ENCODE peak calls at places on chromosomes 11 and 22, in eight cellular contexts. W is GM23248, P is GM23338, R is MV-4-11, T is glutamatergic neuron, E is epithelial cell of esophagus, X is H9, S is NCI-H2029. L is an unnamed sample.

GRCh38 chr11:83317757-83318548 is 31.8 kb upstream of the CCDC90B start:
- DNase-seq in W (no peak), P (no peak), R (no peak), T (no peak), E (peak), X (no peak), S (no peak), L (peak)

GRCh38 chr22:44697423-44698179 is 4.4 kb upstream of the PRR5 start:
- DNase-seq in W (peak), P (peak), R (peak), T (peak), E (peak), X (peak), S (peak), L (peak)

GRCh38 chr11:31030375-31030774 is 339.2 kb downstream of the DCDC1 start:
- DNase-seq in W (no peak), P (no peak), R (no peak), T (no peak), E (no peak), X (no peak), S (no peak), L (no peak)

GRCh38 chr22:24961217-24961844 is 8.8 kb downstream of the KIAA1671 start:
- DNase-seq in W (no peak), P (no peak), R (no peak), T (no peak), E (no peak), X (no peak), S (no peak), L (no peak)

GRCh38 chr11:115709297-115709696 is 205.1 kb upstream of the CADM1 start:
- DNase-seq in W (no peak), P (no peak), R (peak), T (no peak), E (no peak), X (no peak), S (no peak), L (no peak)

GRCh38 chr11:119896387-119897045 is 167.5 kb upstream of the NECTIN1 start:
- DNase-seq in W (no peak), P (no peak), R (no peak), T (no peak), E (no peak), X (no peak), S (no peak), L (no peak)

GRCh38 chr11:46112961-46113617 is 8.2 kb downstream of the PHF21A start:
- DNase-seq in W (peak), P (peak), R (peak), T (no peak), E (peak), X (no peak), S (peak), L (peak)

GRCh38 chr11:45662665-45663485 is 2.5 kb downstream of the CHST1 start:
- DNase-seq in W (peak), P (peak), R (peak), T (no peak), E (no peak), X (no peak), S (peak), L (peak)

GRCh38 chr11:73729594-73730206 is 31.2 kb downstream of the RAB6A start:
- DNase-seq in W (peak), P (peak), R (no peak), T (peak), E (peak), X (peak), S (no peak), L (peak)

GRCh38 chr22:19622061-19622441 is 92.3 kb upstream of the SEPTIN5 start:
- DNase-seq in W (no peak), P (no peak), R (peak), T (no peak), E (no peak), X (no peak), S (no peak), L (no peak)

GRCh38 chr11:115129771-115130306 is 374.4 kb downstream of the CADM1 start:
- DNase-seq in W (no peak), P (no peak), R (no peak), T (no peak), E (no peak), X (no peak), S (no peak), L (no peak)

GRCh38 chr11:925496-926301 is at the start of gene AP2A2:
- DNase-seq in W (peak), P (peak), R (peak), T (peak), E (peak), X (peak), S (peak), L (peak)

GRCh38 chr22:32337015-32337414 is 20.7 kb upstream of the RFPL3 start:
- DNase-seq in W (no peak), P (no peak), R (no peak), T (no peak), E (no peak), X (no peak), S (no peak), L (no peak)

GRCh38 chr11:114111369-114112042 is 52.0 kb downstream of the ZBTB16 start:
- DNase-seq in W (no peak), P (no peak), R (peak), T (no peak), E (no peak), X (no peak), S (no peak), L (no peak)

GRCh38 chr11:59754494-59754858 is 700 bp upstream of the STX3 start:
- DNase-seq in W (peak), P (peak), R (peak), T (no peak), E (no peak), X (no peak), S (peak), L (peak)

GRCh38 chr11:132439711-132440300 is 1069.4 kb downstream of the NTM start:
- DNase-seq in W (no peak), P (no peak), R (no peak), T (no peak), E (no peak), X (no peak), S (no peak), L (no peak)

GRCh38 chr11:76807206-76807875 is 24.2 kb downstream of the TSKU start:
- DNase-seq in W (peak), P (peak), R (peak), T (peak), E (peak), X (peak), S (peak), L (peak)

GRCh38 chr11:59615132-59615636 is 390 bp downstream of the OSBP start:
- DNase-seq in W (peak), P (peak), R (no peak), T (peak), E (peak), X (peak), S (peak), L (peak)

GRCh38 chr22:44127353-44127752 is 53.4 kb upstream of the PARVG start:
- DNase-seq in W (peak), P (no peak), R (peak), T (no peak), E (no peak), X (no peak), S (no peak), L (no peak)

GRCh38 chr11:83782329-83782728 is 496.2 kb upstream of the CCDC90B start:
- DNase-seq in W (no peak), P (no peak), R (no peak), T (no peak), E (no peak), X (no peak), S (no peak), L (peak)

GRCh38 chr11:97893612-97894011 is 1127.1 kb upstream of the CNTN5 start:
- DNase-seq in W (no peak), P (no peak), R (no peak), T (peak), E (no peak), X (no peak), S (no peak), L (peak)

GRCh38 chr11:88282789-88283188 is 54.7 kb downstream of the CTSC start:
- DNase-seq in W (no peak), P (no peak), R (no peak), T (no peak), E (no peak), X (no peak), S (no peak), L (no peak)

GRCh38 chr11:1382831-1383607 is 6.7 kb upstream of the BRSK2 start:
- DNase-seq in W (peak), P (peak), R (peak), T (peak), E (peak), X (peak), S (peak), L (peak)

GRCh38 chr22:44943701-44944324 is 66.0 kb downstream of the PHF21B start:
- DNase-seq in W (no peak), P (no peak), R (no peak), T (no peak), E (no peak), X (no peak), S (no peak), L (no peak)